ENCODE peak calls at places on chromosomes 13 and 19, in ten cellular contexts. V is globus pallidus; X is stimulated activated CD4-positive, alpha-beta T cell treated with anti-CD3 and anti-CD28 coated beads, Interleukin-2, amount 100 ng/mL, for 48 hours; M is esophagus squamous epithelium; K is naive thymus-derived CD8-positive, alpha-beta T cell; B is BJ; W is ovary; O is COR-L47; U is activated CD4-positive, alpha-beta T cell treated with anti-CD3 and anti-CD28 coated beads for 36 hours; C is amniotic stem cell. I is an unnamed sample.

GRCh38 chr19:31140717-31141116 is 208.5 kb downstream of the TSHZ3 start:
- DNase-seq in V (no peak), X (no peak), M (no peak), K (no peak), B (no peak), W (no peak), O (no peak), U (no peak), C (no peak), I (no peak)

GRCh38 chr19:35249848-35250711 is 1.3 kb downstream of the LSR start:
- DNase-seq in V (no peak), X (no peak), M (no peak), K (peak), B (no peak), W (peak), O (no peak), U (peak), C (no peak), I (no peak)

GRCh38 chr19:14054721-14055120 is 7.2 kb downstream of the PALM3 start:
- DNase-seq in V (no peak), X (no peak), M (no peak), K (no peak), B (no peak), W (no peak), O (no peak), U (no peak), C (no peak), I (no peak)

GRCh38 chr19:48216933-48217332 is 38.8 kb downstream of the CARD8 start:
- DNase-seq in V (no peak), X (no peak), M (no peak), K (no peak), B (no peak), W (no peak), O (no peak), U (no peak), C (no peak), I (no peak)

GRCh38 chr19:34350161-34350561 is 14.8 kb upstream of the GPI start:
- DNase-seq in V (no peak), X (peak), M (no peak), K (peak), B (no peak), W (peak), O (no peak), U (peak), C (no peak), I (no peak)

GRCh38 chr19:15508035-15508710 is at the start of gene CYP4F22:
- DNase-seq in V (no peak), X (no peak), M (no peak), K (no peak), B (no peak), W (no peak), O (no peak), U (peak), C (no peak), I (no peak)

GRCh38 chr19:22607653-22608430 is 26.3 kb upstream of the ZNF492 start:
- DNase-seq in V (no peak), X (no peak), M (no peak), K (no peak), B (no peak), W (no peak), O (no peak), U (no peak), C (no peak), I (no peak)

GRCh38 chr19:1275976-1276619 is 768 bp downstream of the FAM174C start:
- DNase-seq in V (no peak), X (no peak), M (no peak), K (no peak), B (no peak), W (no peak), O (no peak), U (no peak), C (no peak), I (no peak)

GRCh38 chr19:1811472-1811894 is 593 bp downstream of the ATP8B3 start:
- DNase-seq in V (no peak), X (peak), M (no peak), K (no peak), B (no peak), W (peak), O (no peak), U (peak), C (no peak), I (no peak)

GRCh38 chr13:97853550-97853949 is 99.9 kb upstream of the IPO5 start:
- DNase-seq in V (no peak), X (no peak), M (no peak), K (no peak), B (no peak), W (no peak), O (no peak), U (no peak), C (peak), I (no peak)

GRCh38 chr19:3358919-3359849 is 7.2 kb upstream of the NFIC start:
- DNase-seq in V (peak), X (peak), M (no peak), K (peak), B (no peak), W (peak), O (peak), U (peak), C (no peak), I (no peak)

GRCh38 chr13:26988059-26988769 is 183.4 kb downstream of the USP12 start:
- DNase-seq in V (no peak), X (no peak), M (no peak), K (no peak), B (no peak), W (no peak), O (no peak), U (no peak), C (no peak), I (no peak)

GRCh38 chr19:15836595-15837398 is 21.3 kb upstream of the OR10H1 start:
- DNase-seq in V (peak), X (peak), M (peak), K (peak), B (peak), W (peak), O (peak), U (peak), C (peak), I (peak)

GRCh38 chr13:110106726-110107125 is 200.2 kb downstream of the COL4A1 start:
- DNase-seq in V (peak), X (no peak), M (no peak), K (no peak), B (no peak), W (peak), O (no peak), U (no peak), C (no peak), I (no peak)

GRCh38 chr13:104327217-104327616 is 1261.0 kb upstream of the SLC10A2 start:
- DNase-seq in V (no peak), X (no peak), M (no peak), K (no peak), B (no peak), W (no peak), O (no peak), U (no peak), C (no peak), I (no peak)

GRCh38 chr13:26695891-26696311 is 64.7 kb downstream of the GPR12 start:
- DNase-seq in V (no peak), X (no peak), M (no peak), K (no peak), B (no peak), W (no peak), O (no peak), U (no peak), C (no peak), I (no peak)

GRCh38 chr13:33167521-33167920 is 118.0 kb downstream of the STARD13 start:
- DNase-seq in V (no peak), X (no peak), M (no peak), K (no peak), B (no peak), W (no peak), O (no peak), U (no peak), C (no peak), I (no peak)

GRCh38 chr13:52405767-52406494 is at the start of gene THSD1:
- DNase-seq in V (no peak), X (no peak), M (no peak), K (no peak), B (no peak), W (peak), O (peak), U (peak), C (no peak), I (no peak)

GRCh38 chr19:35990771-35991730 is 3.9 kb upstream of the SDHAF1 start:
- DNase-seq in V (no peak), X (no peak), M (no peak), K (no peak), B (no peak), W (no peak), O (no peak), U (no peak), C (no peak), I (no peak)

GRCh38 chr19:49672131-49672919 is 4.7 kb upstream of the PRMT1 start:
- DNase-seq in V (peak), X (peak), M (no peak), K (peak), B (no peak), W (peak), O (peak), U (peak), C (peak), I (no peak)

GRCh38 chr13:114027046-114027760 is 53.3 kb upstream of the C13orf46 start:
- DNase-seq in V (no peak), X (no peak), M (no peak), K (no peak), B (no peak), W (peak), O (no peak), U (no peak), C (no peak), I (no peak)

GRCh38 chr13:110245421-110245899 is 61.5 kb downstream of the COL4A1 start:
- DNase-seq in V (no peak), X (no peak), M (no peak), K (no peak), B (no peak), W (no peak), O (no peak), U (no peak), C (no peak), I (no peak)

GRCh38 chr19:3062165-3063105 is at the start of gene TLE5:
- DNase-seq in V (peak), X (peak), M (no peak), K (peak), B (no peak), W (peak), O (peak), U (peak), C (no peak), I (no peak)